ENCODE peak calls at places on chromosome 16, in five cellular contexts. G is GM12878, U is H1, I is HCT116, Q is HepG2. Z is an unnamed sample.

GRCh38 chr16:10579965-10580918 is at the start of gene EMP2:
- DNase-seq in G (no peak), U (peak), I (peak), Q (peak), Z (peak)

GRCh38 chr16:77300232-77300631 is 101.0 kb downstream of the SYCE1L start:
- DNase-seq in G (no peak), U (no peak), I (no peak), Q (no peak), Z (no peak)

GRCh38 chr16:57619606-57620315 is 8.7 kb upstream of the ADGRG1 start:
- DNase-seq in G (no peak), U (peak), I (no peak), Q (peak), Z (no peak)

GRCh38 chr16:9536905-9537304 is 445.5 kb downstream of the HAPSTR1 start:
- DNase-seq in G (no peak), U (no peak), I (no peak), Q (no peak), Z (no peak)

GRCh38 chr16:51165043-51165442 is 14.0 kb upstream of the SALL1 start:
- DNase-seq in G (no peak), U (no peak), I (no peak), Q (no peak), Z (no peak)

GRCh38 chr16:66489385-66489784 is 60.5 kb downstream of the TK2 start:
- DNase-seq in G (no peak), U (no peak), I (no peak), Q (no peak), Z (no peak)

GRCh38 chr16:56715128-56715527 is 14.8 kb upstream of the NUP93 start:
- DNase-seq in G (no peak), U (no peak), I (no peak), Q (no peak), Z (no peak)

GRCh38 chr16:52863000-52863399 is 189.7 kb downstream of the CHD9NB start:
- DNase-seq in G (no peak), U (no peak), I (no peak), Q (no peak), Z (no peak)

GRCh38 chr16:10950393-10950792 is 6.0 kb downstream of the CLEC16A start:
- DNase-seq in G (no peak), U (no peak), I (no peak), Q (no peak), Z (no peak)

GRCh38 chr16:71230122-71230845 is at the start of gene HYDIN:
- DNase-seq in G (no peak), U (peak), I (no peak), Q (peak), Z (peak)

GRCh38 chr16:31202402-31203385 is at the start of gene PYCARD:
- DNase-seq in G (no peak), U (peak), I (no peak), Q (no peak), Z (no peak)

GRCh38 chr16:19700319-19700781 is 17.7 kb downstream of the KNOP1 start:
- DNase-seq in G (no peak), U (no peak), I (no peak), Q (peak), Z (no peak)

GRCh38 chr16:67257486-67258159 is 8.8 kb downstream of the SLC9A5 start:
- DNase-seq in G (no peak), U (no peak), I (no peak), Q (no peak), Z (no peak)

GRCh38 chr16:28157768-28158535 is 53.8 kb downstream of the XPO6 start:
- DNase-seq in G (no peak), U (no peak), I (no peak), Q (no peak), Z (no peak)

GRCh38 chr16:553601-554296 is 6.4 kb upstream of the PRR35 start:
- DNase-seq in G (no peak), U (no peak), I (no peak), Q (no peak), Z (no peak)

GRCh38 chr16:554297-554621 is 5.9 kb upstream of the PRR35 start:
- DNase-seq in G (no peak), U (no peak), I (no peak), Q (peak), Z (no peak)

GRCh38 chr16:556479-557173 is 3.6 kb upstream of the PRR35 start:
- DNase-seq in G (no peak), U (no peak), I (no peak), Q (no peak), Z (no peak)

GRCh38 chr16:555528-556478 is 4.4 kb upstream of the PRR35 start:
- DNase-seq in G (no peak), U (no peak), I (no peak), Q (no peak), Z (no peak)

DNA sequence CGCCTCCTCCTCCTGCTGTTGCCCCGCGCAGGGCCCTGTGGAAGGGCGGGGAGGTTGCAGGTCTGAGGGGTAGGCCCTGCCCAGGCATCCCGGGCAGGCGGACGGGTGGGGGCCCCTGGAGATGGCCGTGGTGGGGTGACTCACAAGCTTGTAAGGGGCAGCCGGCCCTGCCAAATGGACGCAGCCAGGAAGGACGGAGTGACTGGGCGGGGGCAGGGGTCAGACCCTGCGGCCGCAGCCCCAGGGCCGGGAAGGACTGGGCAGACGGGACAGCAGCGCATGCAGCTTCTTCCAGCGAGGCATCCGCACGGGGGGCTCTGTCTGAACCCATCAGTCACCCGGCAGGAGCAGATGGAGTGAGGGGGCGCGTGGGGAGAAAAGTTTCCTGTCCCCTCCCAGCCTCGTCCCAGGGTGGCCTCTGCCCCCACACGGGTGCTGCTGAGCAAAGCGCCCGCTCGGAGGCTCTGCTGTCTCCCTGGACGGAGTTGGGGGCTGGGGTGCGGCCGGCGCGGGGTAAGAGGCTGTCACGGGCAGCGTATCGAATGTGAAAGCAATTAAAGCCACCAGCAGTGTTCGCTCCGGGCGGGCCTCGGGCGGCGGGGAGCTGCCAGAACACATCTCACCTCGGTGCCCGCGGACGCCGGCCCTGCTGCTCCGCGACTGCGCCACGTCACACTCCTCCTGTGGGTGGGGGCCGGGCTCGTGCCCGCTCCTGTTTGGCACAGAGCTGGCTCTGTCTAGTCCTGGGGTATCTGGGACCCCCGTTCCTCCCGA is 5.4 kb upstream of the PRR35 start:
- DNase-seq in G (no peak), U (no peak), I (no peak), Q (no peak), Z (no peak)
- TF ChIP-seq YY1 in G (no peak), U (no peak), I (no peak), Q (no peak), Z (no peak)

DNA sequence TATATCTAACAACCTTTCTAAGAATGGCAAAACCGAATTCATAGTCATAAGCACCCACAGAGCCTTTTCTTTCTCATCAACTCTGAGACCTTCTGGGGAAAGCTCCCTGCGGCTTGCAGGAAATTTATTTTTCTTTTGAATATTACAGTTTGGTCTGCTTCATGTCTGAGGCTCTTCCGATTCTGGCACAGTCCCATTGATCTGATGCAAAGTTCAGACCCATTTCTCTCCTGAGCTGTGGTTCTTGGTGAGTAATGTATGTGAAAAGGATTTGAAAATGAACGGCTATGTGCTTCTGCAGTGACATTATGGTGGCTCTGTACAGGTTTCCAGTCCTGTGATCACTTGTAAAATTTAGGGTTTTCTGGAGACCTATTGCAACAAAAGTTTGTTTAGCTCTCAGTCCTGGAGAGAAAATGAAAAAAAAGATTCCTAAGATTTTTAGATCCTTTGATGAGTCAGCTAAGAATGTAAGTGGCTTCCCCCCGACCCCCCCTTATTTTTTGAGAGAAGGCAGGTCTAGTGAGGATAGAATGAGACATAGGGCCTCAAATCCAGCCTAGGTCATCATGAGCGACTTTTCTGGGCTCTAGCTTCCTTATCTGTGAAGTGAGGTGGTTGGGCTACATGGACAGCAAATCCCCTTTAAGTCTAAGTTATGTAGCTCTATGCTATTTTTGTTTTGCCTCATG is 4.6 kb downstream of the GAN start:
- DNase-seq in G (no peak), U (no peak), I (no peak), Q (no peak), Z (no peak)
- TF ChIP-seq YY1 in G (no peak), U (no peak), I (no peak), Q (no peak), Z (no peak)

DNA sequence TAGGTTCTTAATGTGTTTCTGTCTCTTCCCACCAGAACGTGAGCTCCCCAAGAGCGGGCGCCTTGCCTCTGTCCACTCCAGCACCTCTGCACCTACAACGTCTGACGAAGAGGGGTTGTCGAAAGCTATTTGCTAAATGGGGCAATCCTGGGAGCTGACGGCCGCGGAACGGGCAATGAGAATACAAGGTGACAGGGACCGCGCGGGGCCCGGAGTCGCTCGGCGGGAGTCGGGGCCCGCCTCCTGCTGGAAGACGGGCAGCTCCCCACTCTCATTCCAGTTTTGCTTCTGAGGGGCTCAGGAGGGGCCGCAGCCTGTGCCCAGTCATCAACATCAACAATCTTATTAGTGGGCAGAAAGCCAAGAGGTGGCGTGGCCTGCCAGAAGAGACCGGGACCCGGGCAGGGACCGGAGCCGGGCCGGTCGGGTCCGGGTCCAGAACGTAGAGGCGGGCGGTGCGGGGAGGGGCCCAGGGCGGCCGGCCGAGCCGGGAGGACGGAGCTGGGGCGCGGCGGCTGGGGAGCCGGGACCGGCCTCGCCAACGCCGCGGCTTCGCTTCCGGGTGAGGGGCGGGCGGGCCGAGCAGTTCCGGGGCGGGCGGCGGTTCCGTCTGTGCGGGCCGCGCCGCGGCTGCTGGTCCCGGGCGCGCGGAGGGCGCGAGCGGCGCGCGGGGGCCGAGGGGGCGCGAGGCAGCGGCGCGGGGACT is at the start of gene MOSMO:
- DNase-seq in G (no peak), U (peak), I (no peak), Q (peak), Z (peak)
- TF ChIP-seq YY1 in G (peak), U (no peak), I (no peak), Q (peak), Z (no peak)

GRCh38 chr16:15523939-15524338 is 89.6 kb downstream of the BMERB1 start:
- DNase-seq in G (no peak), U (no peak), I (no peak), Q (no peak), Z (no peak)

GRCh38 chr16:15521390-15521757 is 87.0 kb downstream of the BMERB1 start:
- DNase-seq in G (no peak), U (no peak), I (no peak), Q (no peak), Z (no peak)

GRCh38 chr16:15524966-15525365 is 90.6 kb downstream of the BMERB1 start:
- DNase-seq in G (no peak), U (no peak), I (no peak), Q (no peak), Z (no peak)

GRCh38 chr16:15521758-15522509 is 87.5 kb downstream of the BMERB1 start:
- DNase-seq in G (no peak), U (no peak), I (no peak), Q (no peak), Z (no peak)

GRCh38 chr16:15523092-15523541 is 88.7 kb downstream of the BMERB1 start:
- DNase-seq in G (no peak), U (no peak), I (peak), Q (peak), Z (no peak)
- TF ChIP-seq YY1 in G (no peak), U (no peak), I (no peak), Q (no peak), Z (no peak)

GRCh38 chr16:86217891-86218270 is 292.4 kb upstream of the FOXF1 start:
- DNase-seq in G (no peak), U (no peak), I (no peak), Q (no peak), Z (no peak)
- TF ChIP-seq YY1 in G (no peak), U (no peak), I (no peak), Q (no peak), Z (no peak)

DNA sequence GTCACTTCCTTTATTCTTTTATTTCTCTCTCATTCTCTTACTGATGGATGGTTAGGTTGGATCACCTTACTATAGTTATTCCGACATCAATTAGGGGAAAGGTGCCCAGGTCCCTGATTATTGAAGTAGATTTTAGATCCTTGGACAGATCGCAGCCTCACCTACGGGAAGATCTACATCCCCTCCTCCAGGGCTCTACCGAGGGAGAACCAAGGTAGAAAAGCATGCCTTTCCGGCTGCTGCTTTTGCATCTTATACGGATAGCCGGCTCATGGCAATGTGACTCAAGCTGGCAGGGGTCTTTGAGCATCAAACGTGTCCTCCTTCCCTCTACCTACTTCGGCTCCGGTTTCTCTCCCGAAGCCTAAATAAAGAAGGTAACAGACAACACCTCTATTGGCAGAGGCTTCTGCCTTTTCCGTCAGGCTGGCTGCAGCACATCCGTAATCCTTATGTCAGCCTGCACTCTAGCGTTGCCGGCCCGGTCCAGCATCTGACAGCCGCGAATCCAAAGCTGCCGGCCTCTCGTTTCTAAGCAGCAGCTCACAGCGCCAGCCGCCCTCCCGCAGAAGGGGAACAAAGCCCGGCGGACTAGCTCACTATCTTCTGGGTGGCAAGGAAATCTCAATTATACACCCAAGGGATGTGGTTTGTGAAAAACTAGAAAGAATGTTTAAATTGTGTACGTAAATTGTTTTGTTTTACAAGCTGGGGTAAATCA is 46.9 kb downstream of the IRX6 start:
- DNase-seq in G (no peak), U (peak), I (no peak), Q (peak), Z (peak)
- TF ChIP-seq YY1 in G (no peak), U (no peak), I (no peak), Q (no peak), Z (no peak)